ENCODE peak calls at places on chromosomes 6 and 20, in seven cellular contexts. R is RWPE1; A is CD8-positive, alpha-beta memory T cell; F is activated T-cell treated with anti-CD3 and anti-CD28 coated beads for 1 hour; J is NCI-H1694; M is Right ventricle myocardium superior; H is CD8-positive, alpha-beta T cell. X is an unnamed sample.
A peak's percentile ranks its signal among the peaks of the same experiment; 100 is the strongest.

GRCh38 chr6:141532211-141532610 is 600.5 kb upstream of the GJE1 start:
- DNase-seq in R (no peak), A (no peak), F (no peak), J (no peak), M (peak; percentile 40), H (no peak), X (no peak)

GRCh38 chr6:129280719-129281118 is 397.8 kb downstream of the LAMA2 start:
- DNase-seq in R (no peak), A (no peak), F (no peak), J (no peak), M (no peak), H (peak; percentile 36), X (no peak)

GRCh38 chr6:29647927-29648642 is 8.8 kb upstream of the MOG start:
- DNase-seq in R (peak; percentile 64), A (no peak), F (no peak), J (peak; percentile 6), M (no peak), H (no peak), X (no peak)

GRCh38 chr6:5981274-5982026 is 25.3 kb downstream of the NRN1 start:
- DNase-seq in R (peak; percentile 54), A (no peak), F (no peak), J (no peak), M (no peak), H (no peak), X (no peak)

GRCh38 chr20:47113362-47114118 is 218.9 kb downstream of the EYA2 start:
- DNase-seq in R (no peak), A (no peak), F (no peak), J (no peak), M (no peak), H (no peak), X (no peak)

GRCh38 chr20:24027229-24027628 is 38.6 kb upstream of the GGTLC1 start:
- DNase-seq in R (no peak), A (peak; percentile 85), F (peak; percentile 48), J (no peak), M (peak; percentile 74), H (peak; percentile 78), X (peak; percentile 7)

GRCh38 chr6:131946992-131947955 is 3.9 kb downstream of the CCN2 start:
- DNase-seq in R (no peak), A (no peak), F (no peak), J (no peak), M (no peak), H (no peak), X (no peak)

GRCh38 chr6:116444575-116444974 is 16.6 kb upstream of the CALHM6 start:
- DNase-seq in R (no peak), A (no peak), F (no peak), J (no peak), M (no peak), H (no peak), X (no peak)

GRCh38 chr20:39429716-39430115 is 467.6 kb downstream of the DHX35 start:
- DNase-seq in R (no peak), A (no peak), F (no peak), J (no peak), M (no peak), H (no peak), X (no peak)

GRCh38 chr20:17605131-17605660 is 35.3 kb downstream of the DSTN start:
- DNase-seq in R (no peak), A (no peak), F (no peak), J (no peak), M (no peak), H (no peak), X (no peak)

GRCh38 chr6:38058022-38058421 is 238.5 kb downstream of the ZFAND3 start:
- DNase-seq in R (peak; percentile 83), A (peak; percentile 18), F (no peak), J (peak; percentile 59), M (no peak), H (no peak), X (no peak)

GRCh38 chr20:50561379-50562078 is 51.3 kb downstream of the PTPN1 start:
- DNase-seq in R (peak; percentile 98), A (no peak), F (peak; percentile 22), J (no peak), M (no peak), H (no peak), X (peak; percentile 44)

GRCh38 chr6:119209452-119210205 is 131.2 kb upstream of the FAM184A start:
- DNase-seq in R (no peak), A (no peak), F (no peak), J (no peak), M (no peak), H (no peak), X (no peak)

GRCh38 chr6:26311385-26312095 is 53.5 kb upstream of the BTN3A2 start:
- DNase-seq in R (no peak), A (peak; percentile 70), F (no peak), J (peak; percentile 75), M (no peak), H (peak; percentile 29), X (no peak)

GRCh38 chr20:48725589-48725991 is 102.2 kb downstream of the PREX1 start:
- DNase-seq in R (peak; percentile 66), A (no peak), F (no peak), J (no peak), M (no peak), H (no peak), X (no peak)

GRCh38 chr6:32255212-32256153 is 31.6 kb upstream of the NOTCH4 start:
- DNase-seq in R (peak; percentile 86), A (peak; percentile 34), F (peak; percentile 30), J (no peak), M (peak; percentile 75), H (peak; percentile 47), X (no peak)

GRCh38 chr6:35388023-35388422 is 45.7 kb downstream of the PPARD start:
- DNase-seq in R (no peak), A (no peak), F (no peak), J (no peak), M (no peak), H (no peak), X (no peak)

GRCh38 chr6:88538849-88539571 is 372.9 kb upstream of the CNR1 start:
- DNase-seq in R (no peak), A (no peak), F (no peak), J (no peak), M (no peak), H (no peak), X (no peak)

GRCh38 chr6:164151161-164151728 is 736.7 kb downstream of the QKI start:
- DNase-seq in R (no peak), A (no peak), F (no peak), J (no peak), M (peak; percentile 77), H (no peak), X (no peak)

GRCh38 chr6:42239736-42240375 is 22.2 kb upstream of the MRPS10 start:
- DNase-seq in R (peak; percentile 72), A (no peak), F (no peak), J (no peak), M (no peak), H (no peak), X (no peak)

GRCh38 chr6:119148102-119148824 is 69.8 kb upstream of the FAM184A start:
- DNase-seq in R (peak; percentile 68), A (no peak), F (no peak), J (peak; percentile 52), M (no peak), H (no peak), X (no peak)

GRCh38 chr6:166870602-166871208 is 85.6 kb downstream of the RNASET2 start:
- DNase-seq in R (no peak), A (no peak), F (no peak), J (no peak), M (no peak), H (no peak), X (no peak)

GRCh38 chr6:39083111-39083702 is 31.8 kb downstream of the SAYSD1 start:
- DNase-seq in R (no peak), A (no peak), F (no peak), J (peak; percentile 18), M (no peak), H (no peak), X (no peak)

GRCh38 chr6:63558270-63558669 is 14.0 kb upstream of the LOC128125822 start:
- DNase-seq in R (no peak), A (no peak), F (no peak), J (no peak), M (no peak), H (no peak), X (no peak)

GRCh38 chr20:17617868-17618672 is 48.2 kb downstream of the DSTN start:
- DNase-seq in R (no peak), A (no peak), F (no peak), J (no peak), M (peak; percentile 42), H (no peak), X (no peak)

GRCh38 chr20:49505518-49505917 is 23.1 kb upstream of the KCNB1 start:
- DNase-seq in R (no peak), A (no peak), F (no peak), J (peak; percentile 55), M (no peak), H (no peak), X (no peak)

GRCh38 chr6:33609444-33610034 is 11.6 kb upstream of the ITPR3 start:
- DNase-seq in R (no peak), A (no peak), F (no peak), J (no peak), M (peak; percentile 74), H (no peak), X (no peak)

GRCh38 chr6:139686308-139686707 is 311.9 kb upstream of the CITED2 start:
- DNase-seq in R (no peak), A (no peak), F (no peak), J (no peak), M (no peak), H (no peak), X (no peak)

GRCh38 chr20:409697-410559 is 1.8 kb downstream of the RBCK1 start:
- DNase-seq in R (no peak), A (no peak), F (no peak), J (peak; percentile 41), M (no peak), H (no peak), X (no peak)

GRCh38 chr6:159268511-159268910 is 99.3 kb downstream of the FNDC1 start:
- DNase-seq in R (no peak), A (no peak), F (no peak), J (no peak), M (no peak), H (no peak), X (no peak)

GRCh38 chr20:31894980-31895675 is 24.7 kb downstream of the TTLL9 start:
- DNase-seq in R (peak; percentile 72), A (no peak), F (no peak), J (no peak), M (no peak), H (no peak), X (peak; percentile 45)

GRCh38 chr20:62196286-62196685 is 13.5 kb downstream of the MTG2 start:
- DNase-seq in R (no peak), A (no peak), F (no peak), J (no peak), M (no peak), H (no peak), X (no peak)

GRCh38 chr6:162698004-162698403 is 29.6 kb downstream of the PRKN start:
- DNase-seq in R (no peak), A (no peak), F (no peak), J (no peak), M (no peak), H (no peak), X (no peak)

GRCh38 chr6:36224918-36225461 is 28.4 kb downstream of the BRPF3 start:
- DNase-seq in R (no peak), A (no peak), F (no peak), J (no peak), M (no peak), H (no peak), X (no peak)

GRCh38 chr6:17584241-17584803 is 15.8 kb upstream of the FAM8A1 start:
- DNase-seq in R (peak; percentile 66), A (peak; percentile 50), F (no peak), J (peak; percentile 61), M (no peak), H (no peak), X (no peak)

GRCh38 chr6:154179443-154179842 is 140.4 kb downstream of the OPRM1 start:
- DNase-seq in R (no peak), A (no peak), F (no peak), J (no peak), M (no peak), H (no peak), X (no peak)

GRCh38 chr20:43925215-43925614 is 10.6 kb downstream of the TOX2 start:
- DNase-seq in R (no peak), A (peak; percentile 48), F (no peak), J (no peak), M (no peak), H (peak; percentile 30), X (no peak)

GRCh38 chr20:8790442-8791074 is 278.3 kb upstream of the PLCB4 start:
- DNase-seq in R (peak; percentile 30), A (no peak), F (no peak), J (no peak), M (no peak), H (no peak), X (no peak)

X was measured in thoracic aorta.